ENCODE peak calls at places on chromosomes 2 and 18, in seven cellular contexts. K is spleen, B is A549, Q is IMR-90, E is prostate gland, F is body of pancreas, G is adrenal gland. Z is an unnamed sample.

GRCh38 chr2:168116448-168116847 is 130.9 kb downstream of the STK39 start:
- DNase-seq in K (no peak), B (no peak), Q (peak), E (no peak), F (no peak), G (no peak), Z (no peak)

GRCh38 chr2:47226124-47227040 is 71.3 kb upstream of the STPG4 start:
- DNase-seq in K (no peak), B (no peak), Q (peak), E (peak), F (no peak), G (no peak), Z (no peak)

GRCh38 chr2:62344472-62344871 is 148.6 kb downstream of the B3GNT2 start:
- DNase-seq in K (no peak), B (no peak), Q (no peak), E (no peak), F (peak), G (no peak), Z (no peak)

GRCh38 chr2:202317080-202317859 is 51.7 kb downstream of the NOP58 start:
- DNase-seq in K (no peak), B (no peak), Q (peak), E (peak), F (peak), G (peak), Z (peak)

GRCh38 chr2:15940661-15941482 is 522 bp downstream of the MYCN start:
- DNase-seq in K (no peak), B (peak), Q (no peak), E (no peak), F (no peak), G (no peak), Z (no peak)

GRCh38 chr2:117127680-117128079 is 686.8 kb upstream of the DDX18 start:
- DNase-seq in K (no peak), B (no peak), Q (no peak), E (no peak), F (no peak), G (no peak), Z (no peak)

GRCh38 chr2:237677951-237678481 is 50.6 kb downstream of the LRRFIP1 start:
- DNase-seq in K (peak), B (no peak), Q (peak), E (no peak), F (no peak), G (no peak), Z (no peak)

GRCh38 chr18:13436596-13436995 is 218.0 kb downstream of the LDLRAD4 start:
- DNase-seq in K (no peak), B (no peak), Q (no peak), E (no peak), F (no peak), G (no peak), Z (no peak)

GRCh38 chr18:24022141-24022540 is 7.6 kb downstream of the TTC39C start:
- DNase-seq in K (no peak), B (no peak), Q (peak), E (no peak), F (no peak), G (no peak), Z (no peak)

GRCh38 chr18:24026457-24026856 is 11.9 kb downstream of the TTC39C start:
- DNase-seq in K (no peak), B (no peak), Q (no peak), E (no peak), F (no peak), G (no peak), Z (no peak)

GRCh38 chr18:24023185-24023814 is 8.7 kb downstream of the TTC39C start:
- DNase-seq in K (no peak), B (no peak), Q (no peak), E (peak), F (no peak), G (no peak), Z (no peak)

GRCh38 chr18:24027156-24027555 is 12.6 kb downstream of the TTC39C start:
- DNase-seq in K (no peak), B (no peak), Q (peak), E (peak), F (peak), G (peak), Z (no peak)

DNA sequence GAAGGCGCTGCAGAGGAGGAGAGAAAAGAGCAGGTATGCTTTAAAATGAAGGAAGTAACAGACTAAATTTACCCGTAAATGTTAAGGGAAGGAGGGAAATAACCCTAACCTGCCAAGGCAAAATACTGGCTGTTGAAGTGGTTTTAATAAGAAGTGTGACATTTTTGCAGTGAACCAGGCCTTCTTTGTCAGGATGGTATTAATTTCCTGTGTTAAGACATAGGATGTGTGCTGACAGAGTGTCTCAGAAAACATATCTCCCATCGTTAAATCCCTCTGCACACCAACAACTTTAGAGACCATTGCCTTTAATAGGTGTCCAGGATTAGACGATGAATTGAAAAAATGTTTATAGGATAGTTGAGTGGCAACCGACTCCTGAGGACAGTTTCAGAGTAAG is 9.9 kb downstream of the TTC39C start:
- DNase-seq in K (no peak), B (no peak), Q (no peak), E (no peak), F (no peak), G (no peak), Z (no peak)
- H3K4me3 ChIP-seq in K (no peak), B (no peak), Q (no peak), E (no peak), F (no peak), G (no peak), Z (no peak)

GRCh38 chr18:23550898-23551297 is 35.4 kb downstream of the NPC1 start:
- DNase-seq in K (no peak), B (no peak), Q (no peak), E (no peak), F (no peak), G (no peak), Z (no peak)
- H3K27ac ChIP-seq in K (no peak), B (no peak), Q (no peak), E (no peak), F (no peak), G (no peak), Z (no peak)

GRCh38 chr2:127545189-127545588 is 9.7 kb downstream of the MYO7B start:
- DNase-seq in K (no peak), B (no peak), Q (no peak), E (no peak), F (no peak), G (no peak), Z (no peak)

GRCh38 chr2:127537644-127538043 is 2.2 kb downstream of the MYO7B start:
- DNase-seq in K (no peak), B (no peak), Q (no peak), E (no peak), F (no peak), G (no peak), Z (no peak)

GRCh38 chr2:127545796-127546195 is 10.3 kb downstream of the MYO7B start:
- DNase-seq in K (no peak), B (no peak), Q (no peak), E (no peak), F (no peak), G (no peak), Z (no peak)

GRCh38 chr2:127546797-127547196 is 11.3 kb downstream of the MYO7B start:
- DNase-seq in K (no peak), B (no peak), Q (no peak), E (no peak), F (no peak), G (no peak), Z (no peak)

GRCh38 chr2:127541849-127542630 is 6.6 kb downstream of the MYO7B start:
- DNase-seq in K (no peak), B (no peak), Q (no peak), E (peak), F (no peak), G (no peak), Z (no peak)
- TF ChIP-seq POLR2A in K (no peak), B (no peak), Q (no peak), E (no peak), F (no peak), G (no peak), Z (no peak)

GRCh38 chr2:182933629-182934028 is 67.2 kb upstream of the FRZB start:
- DNase-seq in K (no peak), B (no peak), Q (no peak), E (no peak), F (no peak), G (no peak), Z (no peak)
- H3K4me3 ChIP-seq in K (no peak), B (no peak), Q (no peak), E (no peak), F (no peak), G (no peak), Z (no peak)

Z was measured in right lobe of liver.